ENCODE peak calls at places on chromosome 10, in nine cellular contexts. G is Caco-2; R is OCI-M1; M is activated CD4-positive, CD25-positive, alpha-beta regulatory T cell; T is NB4; W is RPMI8226; J is iPS-NIHi11; Z is activated CD4-positive, alpha-beta T cell treated with anti-CD3 and anti-CD28 coated beads, Interleukin-2, amount 50 U/mL, for 1 hour; O is LoVo. L is an unnamed sample.

GRCh38 chr10:47141349-47141748 is 158.6 kb upstream of the GDF10 start:
- DNase-seq in G (no peak), R (no peak), M (no peak), T (no peak), W (no peak), J (no peak), Z (no peak), O (no peak), L (no peak)

GRCh38 chr10:20254497-20254896 is 438.3 kb downstream of the PLXDC2 start:
- DNase-seq in G (no peak), R (no peak), M (no peak), T (no peak), W (no peak), J (no peak), Z (no peak), O (no peak), L (no peak)

GRCh38 chr10:87092861-87093460 is 1.7 kb downstream of the GLUD1 start:
- DNase-seq in G (peak), R (peak), M (no peak), T (peak), W (peak), J (peak), Z (peak), O (peak), L (peak)

GRCh38 chr10:29957887-29958330 is 101.5 kb downstream of the JCAD start:
- DNase-seq in G (peak), R (no peak), M (no peak), T (peak), W (peak), J (peak), Z (no peak), O (no peak), L (no peak)

GRCh38 chr10:13956826-13957225 is 370.1 kb downstream of the PRPF18 start:
- DNase-seq in G (no peak), R (no peak), M (no peak), T (no peak), W (no peak), J (no peak), Z (no peak), O (no peak), L (no peak)

GRCh38 chr10:131771634-131772358 is 129.0 kb upstream of the PPP2R2D start:
- DNase-seq in G (no peak), R (no peak), M (no peak), T (no peak), W (no peak), J (no peak), Z (no peak), O (no peak), L (no peak)

GRCh38 chr10:93071674-93072224 is 1.9 kb upstream of the CYP26A1 start:
- DNase-seq in G (peak), R (peak), M (no peak), T (peak), W (peak), J (peak), Z (no peak), O (no peak), L (no peak)

GRCh38 chr10:58797356-58797755 is 284.7 kb downstream of the BICC1 start:
- DNase-seq in G (no peak), R (no peak), M (no peak), T (no peak), W (no peak), J (no peak), Z (no peak), O (no peak), L (no peak)

GRCh38 chr10:73889014-73889413 is 14.7 kb upstream of the CAMK2G start:
- DNase-seq in G (no peak), R (peak), M (no peak), T (peak), W (peak), J (no peak), Z (no peak), O (peak), L (no peak)

GRCh38 chr10:11743461-11744338 is 1.5 kb downstream of the ECHDC3 start:
- DNase-seq in G (no peak), R (no peak), M (no peak), T (no peak), W (no peak), J (no peak), Z (no peak), O (no peak), L (no peak)

GRCh38 chr10:34024708-34025425 is 690.4 kb upstream of the NRP1 start:
- DNase-seq in G (peak), R (peak), M (no peak), T (peak), W (no peak), J (peak), Z (no peak), O (no peak), L (no peak)

GRCh38 chr10:50360486-50360885 is 109.2 kb upstream of the ASAH2 start:
- DNase-seq in G (no peak), R (no peak), M (no peak), T (no peak), W (no peak), J (no peak), Z (no peak), O (no peak), L (no peak)

GRCh38 chr10:124394583-124394982 is 24.1 kb downstream of the OAT start:
- DNase-seq in G (no peak), R (no peak), M (no peak), T (no peak), W (no peak), J (no peak), Z (no peak), O (no peak), L (no peak)

GRCh38 chr10:23190872-23191763 is 994 bp upstream of the PTF1A start:
- DNase-seq in G (no peak), R (no peak), M (no peak), T (no peak), W (no peak), J (no peak), Z (no peak), O (no peak), L (no peak)

GRCh38 chr10:73920084-73920483 is 9.2 kb downstream of the PLAU start:
- DNase-seq in G (no peak), R (peak), M (no peak), T (peak), W (peak), J (no peak), Z (no peak), O (no peak), L (no peak)

GRCh38 chr10:92146072-92146471 is 144.8 kb downstream of the CPEB3 start:
- DNase-seq in G (no peak), R (no peak), M (no peak), T (no peak), W (no peak), J (no peak), Z (no peak), O (no peak), L (no peak)

GRCh38 chr10:30902621-30903396 is 128.9 kb downstream of the ZNF438 start:
- DNase-seq in G (no peak), R (no peak), M (no peak), T (no peak), W (no peak), J (no peak), Z (no peak), O (no peak), L (no peak)

GRCh38 chr10:63208981-63209380 is 75.9 kb downstream of the NRBF2 start:
- DNase-seq in G (no peak), R (no peak), M (no peak), T (no peak), W (no peak), J (peak), Z (no peak), O (no peak), L (no peak)

GRCh38 chr10:77744249-77744648 is 106.6 kb upstream of the KCNMA1 start:
- DNase-seq in G (no peak), R (no peak), M (no peak), T (no peak), W (no peak), J (no peak), Z (no peak), O (no peak), L (no peak)

GRCh38 chr10:68981074-68981473 is 7.5 kb upstream of the KIFBP start:
- DNase-seq in G (peak), R (peak), M (no peak), T (peak), W (no peak), J (no peak), Z (no peak), O (no peak), L (no peak)

GRCh38 chr10:123165445-123166072 is 11.4 kb downstream of the BUB3 start:
- DNase-seq in G (no peak), R (no peak), M (no peak), T (peak), W (no peak), J (no peak), Z (no peak), O (no peak), L (no peak)

GRCh38 chr10:7121154-7121797 is 289.6 kb downstream of the SFMBT2 start:
- DNase-seq in G (peak), R (peak), M (peak), T (peak), W (peak), J (peak), Z (peak), O (peak), L (peak)

GRCh38 chr10:24575462-24576002 is 148.2 kb downstream of the ARHGAP21 start:
- DNase-seq in G (no peak), R (no peak), M (no peak), T (no peak), W (no peak), J (no peak), Z (no peak), O (no peak), L (no peak)

GRCh38 chr10:71124921-71125748 is 87.2 kb upstream of the UNC5B start:
- DNase-seq in G (no peak), R (no peak), M (no peak), T (no peak), W (no peak), J (peak), Z (no peak), O (no peak), L (no peak)

GRCh38 chr10:14678637-14679036 is 96.1 kb downstream of the FAM107B start:
- DNase-seq in G (no peak), R (no peak), M (no peak), T (no peak), W (no peak), J (no peak), Z (no peak), O (no peak), L (no peak)

GRCh38 chr10:1938317-1938716 is 201.0 kb upstream of the ADARB2 start:
- DNase-seq in G (no peak), R (no peak), M (no peak), T (peak), W (no peak), J (no peak), Z (peak), O (no peak), L (no peak)

GRCh38 chr10:118112496-118113125 is 65.9 kb upstream of the RAB11FIP2 start:
- DNase-seq in G (no peak), R (no peak), M (no peak), T (no peak), W (no peak), J (no peak), Z (no peak), O (no peak), L (no peak)

L was measured in effector CD4-positive, alpha-beta T cell.